ENCODE peak calls at places on chromosomes 11 and 22, in nine cellular contexts. Z is CD4-positive, CD25-positive, alpha-beta regulatory T cell; D is NCI-H1436; E is RPMI7951; Q is G401; N is activated T-cell treated with anti-CD3 and anti-CD28 coated beads for 1 hour; G is COR-L47; R is stimulated activated CD4-positive, alpha-beta T cell treated with anti-CD3 and anti-CD28 coated beads, Interleukin-1b, Interleukin-23, amount 100 ng/mL, for 24 hours; T is SK-N-DZ. X is an unnamed sample.

GRCh38 chr11:36373040-36374010 is 77.2 kb downstream of the PRR5L start:
- DNase-seq in Z (no peak), D (no peak), E (no peak), Q (no peak), N (no peak), G (no peak), R (no peak), T (no peak), X (no peak)

GRCh38 chr22:29195118-29195963 is 10.4 kb upstream of the EMID1 start:
- DNase-seq in Z (no peak), D (no peak), E (no peak), Q (no peak), N (no peak), G (no peak), R (no peak), T (no peak), X (no peak)

GRCh38 chr11:77819411-77819920 is 1.1 kb downstream of the RSF1 start:
- DNase-seq in Z (peak; percentile 76), D (peak; percentile 80), E (peak; percentile 84), Q (peak; percentile 93), N (peak; percentile 78), G (peak; percentile 71), R (peak; percentile 75), T (peak; percentile 91), X (peak; percentile 80)

GRCh38 chr22:31872209-31872608 is 72.1 kb upstream of the YWHAH start:
- DNase-seq in Z (no peak), D (no peak), E (no peak), Q (peak; percentile 21), N (no peak), G (no peak), R (no peak), T (peak; percentile 24), X (peak; percentile 1)

GRCh38 chr11:84383571-84383970 is 1097.4 kb upstream of the CCDC90B start:
- DNase-seq in Z (no peak), D (no peak), E (no peak), Q (peak; percentile 27), N (no peak), G (no peak), R (no peak), T (no peak), X (no peak)

GRCh38 chr11:132072044-132072879 is 701.8 kb downstream of the NTM start:
- DNase-seq in Z (no peak), D (no peak), E (peak; percentile 99), Q (peak; percentile 28), N (no peak), G (peak; percentile 58), R (no peak), T (no peak), X (no peak)

GRCh38 chr11:115409116-115409663 is 95.0 kb downstream of the CADM1 start:
- DNase-seq in Z (no peak), D (no peak), E (no peak), Q (no peak), N (no peak), G (no peak), R (no peak), T (no peak), X (no peak)

GRCh38 chr22:47996446-47996857 is 1234.0 kb downstream of the TBC1D22A start:
- DNase-seq in Z (no peak), D (no peak), E (no peak), Q (no peak), N (no peak), G (no peak), R (no peak), T (no peak), X (no peak)

GRCh38 chr11:83063073-83063754 is 8.5 kb downstream of the RAB30 start:
- DNase-seq in Z (no peak), D (no peak), E (peak; percentile 37), Q (peak; percentile 60), N (no peak), G (no peak), R (no peak), T (no peak), X (no peak)

GRCh38 chr11:121359587-121359986 is 67.0 kb downstream of the SC5D start:
- DNase-seq in Z (no peak), D (no peak), E (no peak), Q (peak; percentile 40), N (no peak), G (no peak), R (no peak), T (no peak), X (no peak)

GRCh38 chr22:44698531-44699421 is 3.2 kb upstream of the PRR5 start:
- DNase-seq in Z (no peak), D (no peak), E (peak; percentile 82), Q (peak; percentile 36), N (no peak), G (no peak), R (no peak), T (no peak), X (no peak)